ENCODE peak calls at places on chromosomes 7 and 10, in seven cellular contexts. X is IMR-90, I is heart right ventricle, T is breast epithelium, Y is fibroblast of lung, W is iPS DF 6.9, U is GM23248. B is an unnamed sample. For H3K4me1, the result is how much of the 10 kb centered on the place peaks cover.

GRCh38 chr10:117266400-117266799 is 25.5 kb downstream of the SLC18A2 start:
- DNase-seq in X (no peak), I (no peak), T (no peak), Y (no peak), W (no peak), U (no peak), B (no peak)

GRCh38 chr10:111126981-111127848 is 50.4 kb downstream of the ADRA2A start:
- DNase-seq in X (no peak), I (no peak), T (no peak), Y (no peak), W (no peak), U (no peak), B (no peak)

GRCh38 chr7:129777993-129778769 is 166.7 kb downstream of the NRF1 start:
- DNase-seq in X (no peak), I (no peak), T (no peak), Y (no peak), W (no peak), U (no peak), B (no peak)

GRCh38 chr10:31956200-31956946 is 27.7 kb upstream of the ARHGAP12 start:
- DNase-seq in X (no peak), I (no peak), T (no peak), Y (no peak), W (no peak), U (no peak), B (no peak)

GRCh38 chr10:23643396-23643795 is 204.5 kb downstream of the OTUD1 start:
- DNase-seq in X (no peak), I (peak), T (no peak), Y (peak), W (no peak), U (peak), B (no peak)

GRCh38 chr10:110420401-110421193 is 77.1 kb upstream of the DUSP5 start:
- DNase-seq in X (peak), I (peak), T (peak), Y (peak), W (no peak), U (peak), B (no peak)

GRCh38 chr7:56087445-56087844 is 5.3 kb downstream of the PHKG1 start:
- DNase-seq in X (no peak), I (no peak), T (no peak), Y (no peak), W (no peak), U (no peak), B (no peak)

GRCh38 chr10:114714281-114714741 is 56.2 kb upstream of the ABLIM1 start:
- DNase-seq in X (peak), I (peak), T (no peak), Y (peak), W (no peak), U (peak), B (no peak)

GRCh38 chr7:121085922-121086321 is 97.4 kb downstream of the CPED1 start:
- DNase-seq in X (peak), I (no peak), T (no peak), Y (peak), W (no peak), U (peak), B (no peak)

GRCh38 chr7:22859676-22860290 is 37.1 kb upstream of the TOMM7 start:
- DNase-seq in X (no peak), I (no peak), T (no peak), Y (no peak), W (no peak), U (peak), B (no peak)

GRCh38 chr10:131577786-131578471 is 266.4 kb upstream of the TCERG1L start:
- DNase-seq in X (no peak), I (no peak), T (peak), Y (no peak), W (no peak), U (no peak), B (no peak)

GRCh38 chr10:22682237-22683192 is 31.9 kb downstream of the PIP4K2A start:
- DNase-seq in X (peak), I (no peak), T (no peak), Y (peak), W (no peak), U (peak), B (no peak)

GRCh38 chr10:103593022-103593570 is 99.6 kb downstream of the NEURL1 start:
- DNase-seq in X (no peak), I (no peak), T (no peak), Y (no peak), W (no peak), U (no peak), B (no peak)

GRCh38 chr10:12717981-12718707 is 283.4 kb downstream of the CCDC3 start:
- DNase-seq in X (peak), I (no peak), T (no peak), Y (peak), W (no peak), U (peak), B (no peak)

GRCh38 chr7:149720372-149721083 is 52.9 kb downstream of the ZNF467 start:
- DNase-seq in X (no peak), I (peak), T (peak), Y (no peak), W (no peak), U (no peak), B (peak)

GRCh38 chr10:33129181-33129928 is 171.3 kb upstream of the ITGB1 start:
- DNase-seq in X (peak), I (peak), T (no peak), Y (peak), W (no peak), U (peak), B (no peak)

GRCh38 chr10:127945335-127945734 is 38.4 kb downstream of the PTPRE start:
- DNase-seq in X (peak), I (peak), T (peak), Y (peak), W (no peak), U (peak), B (no peak)

GRCh38 chr10:110774069-110775021 is 97.4 kb upstream of the PDCD4 start:
- DNase-seq in X (peak), I (no peak), T (no peak), Y (peak), W (no peak), U (peak), B (no peak)

GRCh38 chr7:112930787-112931186 is 140.6 kb upstream of the TMEM168 start:
- DNase-seq in X (peak), I (no peak), T (no peak), Y (peak), W (no peak), U (peak), B (no peak)

GRCh38 chr10:47025253-47025539 is 114.0 kb downstream of the PTPN20 start:
- DNase-seq in X (no peak), I (no peak), T (no peak), Y (no peak), W (no peak), U (no peak), B (peak)

GRCh38 chr10:74361678-74362077 is 210.7 kb downstream of the ADK start:
- DNase-seq in X (no peak), I (no peak), T (no peak), Y (no peak), W (no peak), U (peak), B (no peak)

GRCh38 chr7:46811529-46811928 is 770.4 kb downstream of the TNS3 start:
- DNase-seq in X (peak), I (peak), T (no peak), Y (peak), W (no peak), U (peak), B (no peak)

GRCh38 chr10:132546567-132547420 is 9.2 kb downstream of the INPP5A start:
- DNase-seq in X (no peak), I (no peak), T (no peak), Y (no peak), W (no peak), U (no peak), B (no peak)

GRCh38 chr10:114103286-114103685 is 59.6 kb downstream of the ADRB1 start:
- DNase-seq in X (peak), I (no peak), T (no peak), Y (peak), W (no peak), U (peak), B (no peak)

GRCh38 chr10:104435822-104436221 is 82.2 kb downstream of the CFAP58 start:
- DNase-seq in X (peak), I (no peak), T (no peak), Y (no peak), W (no peak), U (peak), B (no peak)

GRCh38 chr10:116756277-116756676 is 13.9 kb upstream of the HSPA12A start:
- DNase-seq in X (peak), I (no peak), T (no peak), Y (peak), W (no peak), U (peak), B (no peak)

GRCh38 chr7:31935115-31935514 is 135.1 kb downstream of the PDE1C start:
- DNase-seq in X (no peak), I (no peak), T (no peak), Y (no peak), W (no peak), U (no peak), B (no peak)

GRCh38 chr7:45920543-45921380 is at the start of gene IGFBP3:
- DNase-seq in X (peak), I (peak), T (no peak), Y (peak), W (no peak), U (peak), B (no peak)

GRCh38 chr10:117551322-117552155 is 9.0 kb downstream of the EMX2 start:
- DNase-seq in X (no peak), I (no peak), T (no peak), Y (no peak), W (no peak), U (no peak), B (no peak)

GRCh38 chr10:50367732-50368131 is 116.4 kb upstream of the ASAH2 start:
- DNase-seq in X (peak), I (no peak), T (no peak), Y (peak), W (peak), U (peak), B (peak)

GRCh38 chr10:130222381-130222780 is 86.2 kb downstream of the GLRX3 start:
- DNase-seq in X (no peak), I (no peak), T (no peak), Y (no peak), W (no peak), U (no peak), B (peak)

GRCh38 chr7:87218941-87219544 is 489 bp downstream of the TMEM243 start:
- DNase-seq in X (peak), I (peak), T (peak), Y (peak), W (no peak), U (peak), B (peak)

GRCh38 chr7:143387156-143387975 is 6.2 kb downstream of the ZYX start:
- DNase-seq in X (no peak), I (no peak), T (no peak), Y (no peak), W (no peak), U (peak), B (no peak)

GRCh38 chr7:79598351-79598750 is 144.9 kb upstream of the MAGI2 start:
- DNase-seq in X (no peak), I (no peak), T (no peak), Y (no peak), W (no peak), U (no peak), B (no peak)

GRCh38 chr10:28796606-28797512 is 119.5 kb downstream of the BAMBI start:
- DNase-seq in X (peak), I (peak), T (no peak), Y (peak), W (no peak), U (peak), B (no peak)

GRCh38 chr10:62379394-62379793 is 5.2 kb downstream of the ZNF365 start:
- DNase-seq in X (no peak), I (no peak), T (no peak), Y (no peak), W (no peak), U (no peak), B (no peak)

GRCh38 chr7:7699370-7699769 is 19.0 kb downstream of the RPA3 start:
- DNase-seq in X (no peak), I (peak), T (no peak), Y (no peak), W (no peak), U (no peak), B (no peak)
- H3K4me1 ChIP-seq in X (under half), I (under half), T (under half), Y (under half), W (under half), U (under half), B (under half)

GRCh38 chr7:760006-760405 is 32.9 kb upstream of the PRKAR1B start:
- DNase-seq in X (no peak), I (no peak), T (no peak), Y (no peak), W (no peak), U (no peak), B (no peak)
- H3K4me3 ChIP-seq in X (no peak), I (no peak), T (no peak), Y (no peak), W (no peak), U (no peak), B (no peak)

GRCh38 chr7:102284399-102284798 is 2.3 kb upstream of the SH2B2 start:
- DNase-seq in X (no peak), I (no peak), T (no peak), Y (no peak), W (no peak), U (no peak), B (no peak)

GRCh38 chr7:102281785-102282184 is 4.9 kb upstream of the SH2B2 start:
- DNase-seq in X (no peak), I (no peak), T (no peak), Y (no peak), W (no peak), U (no peak), B (no peak)

GRCh38 chr7:102284891-102285540 is 1.7 kb upstream of the SH2B2 start:
- DNase-seq in X (no peak), I (peak), T (no peak), Y (no peak), W (no peak), U (no peak), B (no peak)

GRCh38 chr7:102282465-102283362 is 4.0 kb upstream of the SH2B2 start:
- DNase-seq in X (no peak), I (no peak), T (no peak), Y (no peak), W (no peak), U (no peak), B (no peak)

GRCh38 chr7:102283477-102284189 is 3.0 kb upstream of the SH2B2 start:
- DNase-seq in X (no peak), I (no peak), T (no peak), Y (no peak), W (no peak), U (no peak), B (no peak)
- H3K4me1 ChIP-seq in X (under half), I (under half), T (under half), Y (under half), W (under half), U (under half), B (under half)

GRCh38 chr7:1591396-1591795 is 21.6 kb upstream of the PSMG3 start:
- DNase-seq in X (no peak), I (no peak), T (no peak), Y (no peak), W (no peak), U (no peak), B (no peak)
- H3K4me3 ChIP-seq in X (no peak), I (no peak), T (no peak), Y (no peak), W (no peak), U (no peak), B (no peak)

DNA sequence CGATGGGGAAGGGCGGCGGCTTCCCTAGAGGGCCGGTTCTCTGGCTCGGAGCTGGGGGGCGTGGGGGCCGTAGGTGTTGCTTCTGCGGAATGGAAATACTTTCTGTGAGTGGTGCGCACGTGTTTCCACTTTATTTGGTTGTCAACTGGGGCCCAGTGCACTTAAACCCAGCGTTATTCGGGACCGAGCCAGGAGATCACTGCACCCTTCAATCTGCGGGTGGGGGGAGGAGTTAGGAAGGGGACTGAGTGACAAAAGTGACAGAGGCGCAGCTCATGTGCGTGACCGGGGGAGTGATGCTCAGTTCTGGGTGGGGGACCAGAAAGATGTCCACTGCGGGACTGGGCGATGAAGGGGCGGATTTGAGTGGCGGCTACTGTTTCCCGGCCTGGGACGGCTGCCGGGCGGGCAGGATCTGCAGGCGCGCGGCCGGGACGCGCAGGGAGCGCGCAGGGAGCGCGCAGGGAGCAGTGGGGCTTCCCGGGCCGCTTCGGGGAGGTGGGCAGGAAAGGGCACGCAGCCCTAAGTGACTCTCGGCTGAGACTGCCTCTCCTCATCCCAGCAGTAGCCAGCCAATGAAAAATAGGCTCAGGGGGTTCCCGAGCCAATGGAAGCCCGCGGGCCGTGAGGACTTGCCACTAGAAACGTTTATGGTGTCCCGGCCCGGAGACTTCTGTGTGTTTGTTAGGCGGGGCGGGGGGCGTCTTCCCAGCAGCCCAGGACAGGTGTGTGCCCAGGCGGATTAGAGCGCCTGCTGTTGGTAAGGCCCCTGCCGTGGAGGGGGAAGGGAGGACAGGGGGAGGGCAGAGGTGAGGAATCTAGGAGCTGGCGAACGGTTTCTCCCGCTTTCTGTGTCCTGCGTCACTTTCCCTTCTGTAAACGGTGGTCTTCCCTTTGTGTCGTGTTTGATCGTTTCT is 54.3 kb upstream of the KDM7A start:
- DNase-seq in X (peak), I (peak), T (peak), Y (no peak), W (peak), U (peak), B (peak)
- H3K4me1 ChIP-seq in X (under half), I (under half), T (under half), Y (under half), W (under half), U (under half), B (under half)

B was measured in Caco-2.